ENCODE peak calls at places on chromosomes 12 and 14, in ten cellular contexts. J is Panc1, R is stomach, Z is HepG2, S is upper lobe of left lung, O is SK-N-SH, V is spleen, A is endothelial cell of umbilical vein, F is K562, C is breast epithelium. N is an unnamed sample.

GRCh38 chr12:77571127-77571526 is 259.6 kb upstream of the NAV3 start:
- DNase-seq in J (no peak), R (no peak), Z (no peak), S (no peak), O (no peak), V (no peak), A (no peak), F (no peak), C (no peak), N (no peak)

GRCh38 chr14:30417121-30417520 is 141.8 kb upstream of the G2E3 start:
- DNase-seq in J (no peak), R (no peak), Z (no peak), S (no peak), O (no peak), V (no peak), A (no peak), F (no peak), C (no peak), N (no peak)

GRCh38 chr12:76081909-76082308 is 2.6 kb downstream of the NAP1L1 start:
- DNase-seq in J (no peak), R (no peak), Z (no peak), S (no peak), O (no peak), V (no peak), A (no peak), F (no peak), C (no peak), N (no peak)

GRCh38 chr14:102344485-102344884 is 18.2 kb downstream of the CINP start:
- DNase-seq in J (no peak), R (no peak), Z (no peak), S (no peak), O (no peak), V (no peak), A (no peak), F (no peak), C (no peak), N (no peak)

GRCh38 chr14:22837059-22837749 is 819 bp downstream of the MMP14 start:
- DNase-seq in J (no peak), R (peak; percentile 71), Z (peak; percentile 68), S (peak; percentile 90), O (peak; percentile 62), V (peak; percentile 83), A (peak; percentile 67), F (no peak), C (no peak), N (no peak)

GRCh38 chr12:1630081-1630826 is 1.2 kb downstream of the WNT5B start:
- DNase-seq in J (no peak), R (peak; percentile 39), Z (no peak), S (peak; percentile 87), O (peak; percentile 88), V (peak; percentile 84), A (no peak), F (no peak), C (peak; percentile 69), N (no peak)

GRCh38 chr12:90245396-90245795 is 536.8 kb upstream of the ATP2B1 start:
- DNase-seq in J (no peak), R (no peak), Z (no peak), S (no peak), O (no peak), V (no peak), A (no peak), F (no peak), C (peak; percentile 21), N (no peak)

GRCh38 chr14:92679246-92679645 is 69.2 kb downstream of the LGMN start:
- DNase-seq in J (no peak), R (no peak), Z (no peak), S (no peak), O (no peak), V (peak; percentile 75), A (no peak), F (no peak), C (no peak), N (no peak)

GRCh38 chr12:64733857-64734256 is 25.3 kb downstream of the GNS start:
- DNase-seq in J (peak; percentile 88), R (no peak), Z (no peak), S (no peak), O (no peak), V (no peak), A (peak; percentile 37), F (no peak), C (no peak), N (no peak)

GRCh38 chr14:59425322-59425945 is 39.7 kb downstream of the GPR135 start:
- DNase-seq in J (no peak), R (no peak), Z (no peak), S (no peak), O (no peak), V (no peak), A (no peak), F (no peak), C (no peak), N (peak; percentile 47)

GRCh38 chr14:72605921-72606220 is 288.0 kb downstream of the DPF3 start:
- DNase-seq in J (no peak), R (no peak), Z (no peak), S (no peak), O (no peak), V (no peak), A (no peak), F (no peak), C (no peak), N (no peak)

GRCh38 chr12:128982933-128983332 is 129.7 kb downstream of the GLT1D1 start:
- DNase-seq in J (no peak), R (no peak), Z (no peak), S (no peak), O (no peak), V (no peak), A (no peak), F (no peak), C (no peak), N (no peak)

GRCh38 chr12:92341333-92341691 is 195.7 kb upstream of the BTG1 start:
- DNase-seq in J (no peak), R (no peak), Z (peak; percentile 9), S (no peak), O (no peak), V (no peak), A (no peak), F (no peak), C (no peak), N (no peak)
- H3K4me3 ChIP-seq in J (no peak overlapping the region), R (peak overlapping the region; percentile 23), Z (no peak overlapping the region), S (no peak overlapping the region), O (no peak overlapping the region), V (no peak overlapping the region), A (peak overlapping the region; percentile 13), F (peak overlapping the region; percentile 12), C (no peak overlapping the region), N (no peak overlapping the region)

GRCh38 chr12:69703146-69703642 is 4.1 kb upstream of the BEST3 start:
- DNase-seq in J (no peak), R (no peak), Z (no peak), S (no peak), O (no peak), V (no peak), A (no peak), F (no peak), C (no peak), N (no peak)

GRCh38 chr12:69698054-69698453 is 1.0 kb downstream of the BEST3 start:
- DNase-seq in J (no peak), R (no peak), Z (no peak), S (no peak), O (no peak), V (no peak), A (no peak), F (no peak), C (no peak), N (no peak)

GRCh38 chr12:69694123-69694522 is 5.0 kb downstream of the BEST3 start:
- DNase-seq in J (no peak), R (no peak), Z (no peak), S (no peak), O (no peak), V (no peak), A (no peak), F (no peak), C (no peak), N (no peak)

GRCh38 chr12:69701821-69702220 is 2.7 kb upstream of the BEST3 start:
- DNase-seq in J (no peak), R (no peak), Z (no peak), S (no peak), O (no peak), V (no peak), A (no peak), F (no peak), C (no peak), N (no peak)

DNA sequence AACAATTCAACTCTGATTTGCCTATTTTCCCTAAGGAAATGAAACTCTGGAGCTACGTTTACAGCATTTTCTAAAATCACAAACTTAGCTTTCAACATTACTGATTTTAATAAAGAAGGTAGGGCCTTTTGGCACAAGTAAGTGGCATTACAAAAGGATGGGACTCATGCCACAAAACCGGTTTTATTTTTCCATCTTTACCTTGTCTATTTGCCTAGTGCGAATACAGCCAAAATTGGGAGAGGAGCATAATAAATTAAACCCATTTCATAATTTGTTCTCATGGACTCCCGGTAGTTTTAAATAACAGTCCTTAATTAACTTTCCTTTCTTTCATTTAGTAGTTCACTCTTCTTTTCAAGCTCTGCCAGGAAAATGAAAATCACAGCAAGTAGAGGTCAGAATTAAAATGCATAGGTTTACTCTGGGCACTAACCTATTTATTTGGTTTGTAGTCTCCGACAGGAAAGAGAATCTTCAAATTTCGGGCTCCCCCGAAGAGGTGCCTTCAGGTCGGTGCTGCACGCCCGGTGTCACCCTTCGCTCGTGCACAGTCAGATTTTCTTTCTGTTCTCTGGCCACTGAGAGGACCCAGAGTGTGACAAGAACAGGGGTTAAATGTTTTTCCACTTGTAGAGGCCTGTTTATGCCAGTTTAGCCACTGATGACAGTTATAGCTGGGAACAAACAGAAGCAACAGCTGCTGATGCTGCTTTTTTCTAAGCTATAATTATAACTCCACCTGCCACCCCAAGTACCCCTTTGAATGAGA is at the start of gene BEST3:
- DNase-seq in J (no peak), R (no peak), Z (no peak), S (peak; percentile 28), O (no peak), V (no peak), A (no peak), F (no peak), C (no peak), N (no peak)
- TF ChIP-seq POLR2AphosphoS5 in J (no peak), R (no peak), Z (no peak), S (no peak), O (no peak), V (no peak), A (no peak), F (no peak), C (no peak), N (no peak)

GRCh38 chr12:9668141-9669018 is 1.1 kb upstream of the CLEC2D start:
- DNase-seq in J (no peak), R (no peak), Z (no peak), S (no peak), O (no peak), V (no peak), A (no peak), F (no peak), C (no peak), N (no peak)
- H3K4me3 ChIP-seq in J (no peak overlapping the region), R (no peak overlapping the region), Z (no peak overlapping the region), S (no peak overlapping the region), O (no peak overlapping the region), V (no peak overlapping the region), A (no peak overlapping the region), F (no peak overlapping the region), C (no peak overlapping the region), N (no peak overlapping the region)

GRCh38 chr14:54366726-54367707 is 29.8 kb upstream of the CDKN3 start:
- DNase-seq in J (peak; percentile 17), R (peak; percentile 42), Z (peak; percentile 84), S (no peak), O (peak; percentile 30), V (no peak), A (peak; percentile 69), F (no peak), C (peak; percentile 17), N (no peak)
- TF ChIP-seq POLR2AphosphoS5 in J (no peak), R (peak; percentile 7), Z (peak; percentile 95), S (peak; percentile 39), O (no peak), V (no peak), A (no peak), F (no peak), C (peak; percentile 12), N (no peak)

N was measured in HL-60.